ENCODE peak calls at places on chromosomes 6 and 20, in five cellular contexts. N is Caco-2, O is colonic mucosa, S is HFF-Myc, H is epithelial cell of esophagus. K is an unnamed sample.
A peak's percentile ranks its signal among the peaks of the same experiment; 100 is the strongest.

GRCh38 chr6:17101422-17102257 is at the start of gene STMND1:
- DNase-seq in N (peak; percentile 18), O (peak; percentile 91), S (no peak), H (peak; percentile 68), K (no peak)

GRCh38 chr6:37042139-37042538 is 36.7 kb downstream of the FGD2 start:
- DNase-seq in N (no peak), O (no peak), S (no peak), H (no peak), K (no peak)

GRCh38 chr20:6632187-6632586 is 135.3 kb upstream of the BMP2 start:
- DNase-seq in N (no peak), O (no peak), S (no peak), H (peak; percentile 64), K (no peak)

GRCh38 chr20:6525447-6526303 is 241.8 kb upstream of the BMP2 start:
- DNase-seq in N (no peak), O (no peak), S (no peak), H (no peak), K (no peak)

GRCh38 chr20:19944772-19945459 is 72.2 kb upstream of the NAA20 start:
- DNase-seq in N (no peak), O (no peak), S (no peak), H (no peak), K (no peak)

GRCh38 chr6:114216789-114217467 is 125.9 kb downstream of the HS3ST5 start:
- DNase-seq in N (no peak), O (no peak), S (no peak), H (no peak), K (no peak)

GRCh38 chr20:7371518-7372158 is 568.6 kb downstream of the HAO1 start:
- DNase-seq in N (no peak), O (no peak), S (no peak), H (peak; percentile 77), K (no peak)

GRCh38 chr6:83954371-83954770 is 79.2 kb upstream of the MRAP2 start:
- DNase-seq in N (peak; percentile 7), O (no peak), S (no peak), H (no peak), K (no peak)

GRCh38 chr6:45806172-45806571 is 209.5 kb downstream of the CLIC5 start:
- DNase-seq in N (no peak), O (no peak), S (no peak), H (no peak), K (no peak)

GRCh38 chr6:89132087-89132486 is 13.8 kb upstream of the PM20D2 start:
- DNase-seq in N (no peak), O (no peak), S (no peak), H (no peak), K (no peak)

GRCh38 chr6:74936886-74937285 is 269.0 kb downstream of the COL12A1 start:
- DNase-seq in N (no peak), O (no peak), S (no peak), H (peak; percentile 22), K (no peak)

GRCh38 chr6:87702589-87702945 is 534 bp upstream of the AKIRIN2 start:
- DNase-seq in N (no peak), O (no peak), S (no peak), H (peak; percentile 70), K (no peak)

GRCh38 chr20:50234288-50234687 is 43.7 kb downstream of the CEBPB start:
- DNase-seq in N (no peak), O (no peak), S (no peak), H (no peak), K (no peak)

GRCh38 chr6:30260036-30260504 is 46.9 kb upstream of the TRIM26 start:
- DNase-seq in N (no peak), O (no peak), S (no peak), H (peak; percentile 5), K (no peak)

GRCh38 chr6:157605484-157605883 is 217.6 kb upstream of the SNX9 start:
- DNase-seq in N (no peak), O (no peak), S (no peak), H (no peak), K (no peak)

GRCh38 chr20:63750807-63751470 is 11.4 kb downstream of the SLC2A4RG start:
- DNase-seq in N (no peak), O (no peak), S (no peak), H (no peak), K (no peak)

GRCh38 chr20:1633535-1633934 is 13.7 kb upstream of the SIRPB1 start:
- DNase-seq in N (peak; percentile 45), O (no peak), S (no peak), H (no peak), K (no peak)

GRCh38 chr6:33808781-33809180 is 5.0 kb upstream of the MLN start:
- DNase-seq in N (no peak), O (no peak), S (no peak), H (no peak), K (no peak)

GRCh38 chr6:104698979-104699378 is 160.7 kb downstream of the HACE1 start:
- DNase-seq in N (no peak), O (no peak), S (no peak), H (no peak), K (no peak)

GRCh38 chr20:37797669-37798175 is 103.9 kb downstream of the CTNNBL1 start:
- DNase-seq in N (no peak), O (no peak), S (no peak), H (no peak), K (no peak)

GRCh38 chr20:47178851-47179250 is 177.6 kb downstream of the ZMYND8 start:
- DNase-seq in N (no peak), O (no peak), S (no peak), H (no peak), K (no peak)

GRCh38 chr20:34578521-34579147 is 20.1 kb downstream of the MAP1LC3A start:
- DNase-seq in N (no peak), O (no peak), S (no peak), H (no peak), K (no peak)

GRCh38 chr20:50192364-50193168 is 1.9 kb downstream of the CEBPB start:
- DNase-seq in N (peak; percentile 98), O (peak; percentile 87), S (no peak), H (peak; percentile 95), K (peak; percentile 64)

GRCh38 chr20:51211191-51211590 is 188.3 kb upstream of the KCNG1 start:
- DNase-seq in N (no peak), O (peak; percentile 44), S (no peak), H (peak; percentile 80), K (no peak)

GRCh38 chr6:104789770-104790190 is 69.9 kb downstream of the HACE1 start:
- DNase-seq in N (peak; percentile 18), O (no peak), S (peak; percentile 7), H (peak; percentile 43), K (peak; percentile 16)

GRCh38 chr6:18269253-18269652 is 4.9 kb upstream of the DEK start:
- DNase-seq in N (no peak), O (no peak), S (peak; percentile 74), H (no peak), K (no peak)

GRCh38 chr20:57483287-57484050 is 41.5 kb downstream of the CTCFL start:
- DNase-seq in N (no peak), O (no peak), S (no peak), H (no peak), K (peak; percentile 76)

GRCh38 chr6:5068153-5068751 is 16.9 kb upstream of the PPP1R3G start:
- DNase-seq in N (no peak), O (no peak), S (no peak), H (no peak), K (no peak)
- TF ChIP-seq CTCF in N (no peak), O (no peak), S (no peak), H (no peak), K (no peak)

GRCh38 chr6:137489410-137490371 is 4.5 kb downstream of the OLIG3 start:
- DNase-seq in N (no peak), O (no peak), S (no peak), H (no peak), K (no peak)

GRCh38 chr6:137487181-137487910 is 6.8 kb downstream of the OLIG3 start:
- DNase-seq in N (no peak), O (no peak), S (no peak), H (no peak), K (no peak)

GRCh38 chr6:137487947-137488735 is 6.1 kb downstream of the OLIG3 start:
- DNase-seq in N (no peak), O (no peak), S (no peak), H (no peak), K (no peak)

GRCh38 chr6:137488736-137489409 is 5.3 kb downstream of the OLIG3 start:
- DNase-seq in N (no peak), O (no peak), S (no peak), H (no peak), K (no peak)

DNA sequence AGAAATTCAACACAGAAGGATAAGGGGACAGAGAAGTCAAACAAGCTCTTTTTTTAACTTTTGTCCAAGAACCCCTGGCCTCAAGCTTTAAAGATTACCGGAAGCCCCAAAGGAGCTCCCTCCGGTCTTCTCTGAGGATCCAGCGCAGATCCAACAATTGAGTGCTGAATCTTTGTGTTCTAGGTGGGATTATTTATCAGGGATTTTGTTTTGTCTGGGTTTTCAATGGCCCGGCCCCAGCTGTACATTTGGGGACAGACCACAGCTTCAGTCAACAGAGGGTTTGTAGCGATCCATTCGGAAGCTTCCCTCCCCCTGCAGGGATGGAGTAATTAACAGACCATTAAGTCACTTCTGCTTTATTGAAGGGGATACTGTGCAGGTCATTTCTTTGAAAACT is 7.8 kb downstream of the OLIG3 start:
- DNase-seq in N (no peak), O (no peak), S (no peak), H (no peak), K (no peak)
- H3K4me3 ChIP-seq in N (no peak overlapping the region), O (no peak overlapping the region), S (no peak overlapping the region), H (no peak overlapping the region), K (no peak overlapping the region)

GRCh38 chr6:118216751-118217150 is 309.7 kb downstream of the SLC35F1 start:
- DNase-seq in N (no peak), O (no peak), S (no peak), H (peak; percentile 88), K (no peak)
- TF ChIP-seq CTCF in N (no peak), O (no peak), S (no peak), H (no peak), K (no peak)

GRCh38 chr20:33399924-33400323 is 1.4 kb downstream of the CDK5RAP1 start:
- DNase-seq in N (no peak), O (no peak), S (no peak), H (no peak), K (no peak)
- H3K4me3 ChIP-seq in N (peak overlapping the region; percentile 88), O (no peak overlapping the region), S (peak overlapping the region; percentile 97), H (peak overlapping the region; percentile 99), K (peak overlapping the region; percentile 80)